ENCODE peak calls at places on chromosome 6, in seven cellular contexts. J is GM12878, P is tibial nerve, D is ovary, C is A549, V is HepG2, U is transverse colon. X is an unnamed sample.

GRCh38 chr6:28589234-28589951 is 63.7 kb downstream of the GPX5 start:
- DNase-seq in U (peak; percentile 32), P (peak; percentile 32), C (peak; percentile 47), V (peak; percentile 95), D (peak; percentile 40), J (peak; percentile 70), X (no peak)

GRCh38 chr6:75329703-75330102 is 45.1 kb upstream of the TMEM30A start:
- DNase-seq in J (no peak), V (no peak), U (no peak), C (no peak), D (no peak), P (no peak), X (no peak)

GRCh38 chr6:72418495-72418894 is 203.4 kb upstream of the KCNQ5 start:
- DNase-seq in J (no peak), U (no peak), C (no peak), P (no peak), D (no peak), V (no peak), X (no peak)

GRCh38 chr6:52297433-52297832 is 12.9 kb upstream of the MCM3 start:
- DNase-seq in U (no peak), C (no peak), J (no peak), P (no peak), D (no peak), V (no peak), X (no peak)

GRCh38 chr6:132199343-132199742 is 201.9 kb downstream of the MOXD1 start:
- DNase-seq in U (no peak), P (no peak), C (no peak), D (no peak), J (no peak), V (no peak), X (no peak)

GRCh38 chr6:11232968-11233626 is 629 bp upstream of the NEDD9 start:
- DNase-seq in C (no peak), D (no peak), U (peak; percentile 44), V (peak; percentile 94), J (no peak), P (no peak), X (no peak)

GRCh38 chr6:157020398-157021266 is 243.5 kb downstream of the ARID1B start:
- DNase-seq in P (peak; percentile 52), U (peak; percentile 65), C (peak; percentile 52), D (no peak), J (no peak), V (peak; percentile 51), X (no peak)

GRCh38 chr6:111625511-111626331 is 20.0 kb upstream of the TRAF3IP2 start:
- DNase-seq in D (no peak), P (no peak), V (no peak), C (no peak), J (no peak), U (no peak), X (peak; percentile 50)

GRCh38 chr6:33699739-33700138 is 11.8 kb downstream of the UQCC2 start:
- DNase-seq in U (no peak), D (no peak), V (no peak), J (no peak), C (no peak), P (no peak), X (no peak)

GRCh38 chr6:4381379-4381778 is 246.0 kb upstream of the ECI2 start:
- DNase-seq in U (no peak), P (no peak), J (no peak), D (no peak), V (no peak), C (no peak), X (no peak)

GRCh38 chr6:143962644-143962929 is 45.5 kb downstream of the PLAGL1 start:
- DNase-seq in P (peak; percentile 21), V (no peak), C (no peak), D (no peak), U (no peak), J (no peak), X (no peak)

GRCh38 chr6:10687582-10687981 is 6.8 kb downstream of the C6orf52 start:
- DNase-seq in D (no peak), V (no peak), P (no peak), U (no peak), J (no peak), C (no peak), X (no peak)

GRCh38 chr6:142872376-142872775 is 72.6 kb downstream of the HIVEP2 start:
- DNase-seq in U (peak; percentile 33), D (no peak), P (no peak), V (no peak), J (no peak), C (no peak), X (no peak)

GRCh38 chr6:36598326-36598725 is 4.2 kb downstream of the SRSF3 start:
- DNase-seq in P (no peak), U (peak; percentile 22), D (peak; percentile 5), V (no peak), J (no peak), C (no peak), X (no peak)
- H3K4me3 ChIP-seq in P (peak overlapping the region; percentile 90), U (no peak overlapping the region), D (peak overlapping the region; percentile 32), V (peak overlapping the region; percentile 87), J (peak overlapping the region; percentile 73), C (peak overlapping the region; percentile 86), X (peak overlapping the region; percentile 81)

GRCh38 chr6:165233089-165233488 is 76.3 kb downstream of the C6orf118 start:
- DNase-seq in P (no peak), V (no peak), J (no peak), D (no peak), C (no peak), U (no peak), X (no peak)

GRCh38 chr6:165232277-165232654 is 77.1 kb downstream of the C6orf118 start:
- DNase-seq in V (no peak), J (no peak), P (no peak), U (no peak), C (no peak), D (no peak), X (no peak)

GRCh38 chr6:165229216-165229615 is 80.2 kb downstream of the C6orf118 start:
- DNase-seq in P (no peak), C (no peak), V (no peak), U (no peak), J (no peak), D (no peak), X (no peak)

GRCh38 chr6:165231177-165231576 is 78.2 kb downstream of the C6orf118 start:
- DNase-seq in J (no peak), P (no peak), V (no peak), U (no peak), C (no peak), D (no peak), X (no peak)

DNA sequence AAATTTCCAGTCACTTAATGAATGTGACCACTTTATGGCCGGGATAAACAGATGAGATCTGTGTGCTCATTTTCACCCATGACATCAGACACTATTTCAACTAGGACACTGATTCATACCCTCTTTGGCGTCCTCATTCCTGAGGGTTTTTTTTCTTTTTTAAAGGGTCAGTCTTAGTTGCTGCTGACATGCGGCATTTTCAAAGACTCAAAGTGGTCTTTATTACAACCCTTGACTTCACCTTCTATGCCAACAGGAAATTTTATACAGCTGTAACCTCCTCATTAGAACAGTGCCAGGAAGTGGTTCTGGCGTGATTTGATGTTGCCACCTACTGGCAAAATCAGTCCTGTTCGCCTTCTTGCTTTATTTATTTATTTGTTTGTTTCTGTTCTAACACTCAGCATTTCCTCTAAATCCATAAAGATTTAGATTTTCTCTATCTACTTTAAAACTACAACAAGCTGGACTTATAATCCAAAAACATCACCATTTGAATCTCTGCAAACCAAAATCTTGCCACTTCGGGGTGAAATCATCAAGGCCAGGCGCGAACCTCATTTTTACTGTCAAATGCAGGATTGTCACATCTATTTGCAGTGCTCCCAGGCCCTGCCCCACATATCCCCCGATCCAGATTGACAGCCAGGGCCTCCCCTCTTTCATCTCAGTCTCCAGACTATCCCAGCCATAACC is 77.7 kb downstream of the C6orf118 start:
- DNase-seq in C (peak; percentile 4), P (peak; percentile 9), V (no peak), D (no peak), U (no peak), J (no peak), X (no peak)
- TF ChIP-seq EP300 in C (no peak), P (no peak), V (no peak), D (no peak), U (no peak), J (no peak), X (no peak)

GRCh38 chr6:42777126-42777822 is 4.6 kb upstream of the BICRAL start:
- DNase-seq in J (peak; percentile 83), P (no peak), U (no peak), V (peak; percentile 53), C (no peak), D (no peak), X (no peak)

GRCh38 chr6:42769051-42769450 is 12.8 kb upstream of the BICRAL start:
- DNase-seq in U (no peak), P (no peak), V (no peak), D (no peak), J (no peak), C (no peak), X (no peak)

GRCh38 chr6:42771741-42772100 is 10.1 kb upstream of the BICRAL start:
- DNase-seq in P (no peak), U (no peak), D (no peak), V (no peak), C (no peak), J (no peak), X (no peak)

GRCh38 chr6:42778072-42778471 is 3.8 kb upstream of the BICRAL start:
- DNase-seq in D (no peak), V (no peak), J (no peak), U (no peak), P (no peak), C (no peak), X (no peak)

DNA sequence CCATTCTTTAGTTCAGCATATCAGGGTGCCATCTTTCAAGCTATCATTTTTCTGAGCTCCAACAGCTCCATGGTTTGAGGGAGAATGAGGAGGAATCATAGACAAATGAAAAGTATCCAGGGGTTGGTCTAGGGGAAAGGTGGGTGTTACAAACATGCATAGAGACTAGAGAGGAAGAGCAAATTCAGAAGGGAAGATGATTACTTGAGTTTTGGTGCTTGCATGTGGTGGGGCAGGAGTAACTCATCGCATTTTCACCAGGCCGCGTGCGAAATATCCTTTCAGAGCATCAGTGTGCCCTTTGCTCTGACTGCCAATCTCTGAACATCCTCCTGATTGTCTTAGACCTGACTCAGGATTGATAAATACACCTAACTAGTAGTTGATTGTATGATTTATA is 7.7 kb upstream of the BICRAL start:
- DNase-seq in J (no peak), U (no peak), D (no peak), C (no peak), V (no peak), P (no peak), X (no peak)
- TF ChIP-seq POLR2A in J (no peak), U (no peak), D (no peak), C (no peak), V (no peak), P (no peak), X (no peak)

GRCh38 chr6:32108727-32109113 is 418 bp downstream of the TNXB start:
- DNase-seq in D (no peak), C (no peak), J (no peak), V (no peak), P (no peak), U (no peak), X (no peak)
- H3K4me3 ChIP-seq in D (peak overlapping the region; percentile 43), C (no peak overlapping the region), J (no peak overlapping the region), V (no peak overlapping the region), P (peak overlapping the region; percentile 24), U (peak overlapping the region; percentile 3), X (peak overlapping the region; percentile 29)

GRCh38 chr6:42661540-42662153 is 60.8 kb downstream of the PRPH2 start:
- DNase-seq in V (peak; percentile 78), D (peak; percentile 85), C (peak; percentile 18), P (peak; percentile 90), U (peak; percentile 82), J (peak; percentile 16), X (peak; percentile 87)
- TF ChIP-seq EP300 in V (no peak), D (no peak), C (no peak), P (peak; percentile 15), U (no peak), J (no peak), X (no peak)

GRCh38 chr6:53614676-53615075 is 50.9 kb downstream of the KLHL31 start:
- DNase-seq in V (peak; percentile 66), U (no peak), C (no peak), J (no peak), D (no peak), P (no peak), X (no peak)
- TF ChIP-seq POLR2A in V (no peak), U (no peak), C (no peak), J (no peak), D (no peak), P (no peak), X (no peak)

X was measured in stomach.